ENCODE peak calls at places on chromosomes 3 and 15, in seven cellular contexts. G is neural crest cell, D is Calu3, Y is cardiac fibroblast, U is RWPE1, W is esophagus squamous epithelium, R is heart left ventricle. L is an unnamed sample.

GRCh38 chr15:41633609-41634008 is 26.6 kb upstream of the MGA start:
- DNase-seq in D (no peak), W (no peak), Y (no peak), G (no peak), U (no peak), R (no peak), L (no peak)

GRCh38 chr15:64019764-64020163 is 26.5 kb downstream of the DAPK2 start:
- DNase-seq in R (no peak), D (peak; percentile 65), U (no peak), G (no peak), W (no peak), Y (no peak), L (no peak)

GRCh38 chr15:67358812-67359211 is 104.2 kb downstream of the IQCH start:
- DNase-seq in D (no peak), W (no peak), Y (no peak), R (no peak), G (peak; percentile 3), U (no peak), L (no peak)

GRCh38 chr3:50275160-50275995 is 3.5 kb upstream of the LSMEM2 start:
- DNase-seq in R (no peak), G (peak; percentile 37), D (no peak), W (no peak), Y (no peak), U (no peak), L (no peak)

GRCh38 chr15:42933886-42934667 is 13.5 kb upstream of the TTBK2 start:
- DNase-seq in G (no peak), W (no peak), Y (no peak), D (no peak), R (no peak), U (no peak), L (no peak)

GRCh38 chr3:44513513-44513912 is 36.0 kb upstream of the ZNF445 start:
- DNase-seq in W (no peak), R (no peak), Y (no peak), G (no peak), U (no peak), D (no peak), L (no peak)

GRCh38 chr15:40256642-40257235 is 17.9 kb downstream of the PAK6 start:
- DNase-seq in D (no peak), W (no peak), R (no peak), U (no peak), G (no peak), Y (no peak), L (no peak)

GRCh38 chr3:129003578-129004112 is 2.5 kb downstream of the EFCC1 start:
- DNase-seq in R (peak; percentile 73), W (no peak), U (peak; percentile 53), Y (no peak), G (no peak), D (peak; percentile 93), L (peak; percentile 42)

GRCh38 chr3:180416111-180416541 is 185.8 kb upstream of the TTC14 start:
- DNase-seq in U (no peak), G (no peak), D (peak; percentile 68), R (no peak), Y (no peak), W (no peak), L (no peak)

GRCh38 chr3:124177070-124177469 is 185.1 kb upstream of the ROPN1 start:
- DNase-seq in R (no peak), U (no peak), Y (no peak), D (no peak), G (no peak), W (no peak), L (no peak)

GRCh38 chr15:35753486-35753885 is 207.5 kb upstream of the DPH6 start:
- DNase-seq in W (no peak), D (no peak), U (no peak), Y (peak; percentile 60), R (no peak), G (no peak), L (no peak)

GRCh38 chr3:55167586-55168317 is 239.9 kb upstream of the LRTM1 start:
- DNase-seq in D (no peak), Y (peak; percentile 74), U (no peak), G (no peak), R (no peak), W (no peak), L (no peak)

GRCh38 chr3:121730940-121731687 is 18.4 kb downstream of the GOLGB1 start:
- DNase-seq in G (no peak), R (no peak), Y (no peak), U (peak; percentile 16), D (no peak), W (no peak), L (no peak)

GRCh38 chr3:51591231-51591630 is 52.7 kb downstream of the RAD54L2 start:
- DNase-seq in Y (no peak), R (no peak), G (no peak), U (no peak), W (no peak), D (no peak), L (no peak)

GRCh38 chr3:64355473-64355872 is 130.2 kb upstream of the PRICKLE2 start:
- DNase-seq in W (no peak), D (no peak), R (no peak), Y (peak; percentile 59), U (peak; percentile 16), G (no peak), L (no peak)

GRCh38 chr3:109930592-109930991 is 593.2 kb upstream of the DPPA4 start:
- DNase-seq in W (no peak), G (no peak), R (no peak), D (no peak), U (no peak), Y (peak; percentile 26), L (no peak)

GRCh38 chr3:142576792-142577191 is 1.7 kb downstream of the ATR start:
- DNase-seq in R (no peak), D (no peak), U (no peak), G (no peak), Y (no peak), W (no peak), L (no peak)

GRCh38 chr3:127036209-127037020 is 53.5 kb downstream of the PLXNA1 start:
- DNase-seq in D (no peak), W (no peak), G (no peak), U (no peak), Y (no peak), R (peak; percentile 44), L (no peak)

GRCh38 chr15:56215769-56216168 is 27.9 kb downstream of the RFX7 start:
- DNase-seq in Y (peak; percentile 78), G (no peak), D (no peak), W (no peak), U (no peak), R (no peak), L (no peak)

GRCh38 chr3:171266034-171266805 is 194.0 kb downstream of the TNIK start:
- DNase-seq in U (no peak), D (no peak), G (no peak), Y (no peak), R (no peak), W (no peak), L (no peak)

GRCh38 chr3:108312656-108313055 is 16.3 kb downstream of the HHLA2 start:
- DNase-seq in D (no peak), Y (peak; percentile 33), G (no peak), U (no peak), W (no peak), R (no peak), L (no peak)

DNA sequence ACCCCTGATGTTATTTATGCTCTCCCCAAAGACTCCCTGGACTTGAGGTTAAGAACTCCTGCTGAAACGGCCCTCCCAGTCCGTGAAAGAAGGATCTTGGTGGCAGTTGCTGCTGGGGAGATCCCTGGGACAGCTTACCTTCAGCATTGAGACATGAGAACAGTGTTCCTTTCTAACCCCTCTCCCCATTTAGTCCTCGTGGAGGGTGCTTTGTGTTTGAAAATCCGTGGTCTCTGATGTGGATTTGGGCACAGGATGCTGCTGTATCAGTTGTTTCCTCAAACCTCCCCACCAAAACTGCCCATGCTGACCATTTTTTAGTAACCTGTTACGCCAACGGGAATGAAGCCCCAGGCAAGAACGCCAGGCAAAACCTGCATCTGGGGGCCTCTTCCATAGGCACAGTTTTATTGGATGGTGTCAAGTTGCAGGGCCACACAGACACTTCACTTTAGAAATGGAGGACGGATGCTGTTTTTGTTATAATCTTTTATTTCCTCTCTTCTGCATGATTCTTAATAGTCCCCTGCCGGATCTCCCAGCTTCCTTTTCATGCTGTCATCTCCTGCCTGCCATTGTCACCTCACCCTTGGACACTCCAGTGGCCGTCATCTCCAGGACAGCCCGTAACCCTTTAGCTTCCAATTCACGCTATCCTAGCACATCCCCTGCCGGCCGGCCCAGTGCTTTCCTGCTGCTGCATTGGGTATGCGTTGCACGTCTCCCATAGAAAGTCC is 31.7 kb upstream of the CEMIP start:
- DNase-seq in Y (no peak), G (peak; percentile 26), D (no peak), U (no peak), W (no peak), R (no peak), L (no peak)
- TF ChIP-seq CTCF in Y (no peak), G (no peak), D (no peak), U (no peak), W (no peak), R (no peak), L (no peak)

GRCh38 chr15:25170113-25170731 is 215.4 kb downstream of the SNRPN start:
- DNase-seq in Y (no peak), G (no peak), R (peak; percentile 39), U (no peak), D (no peak), W (no peak), L (peak; percentile 3)
- TF ChIP-seq CTCF in Y (no peak), G (no peak), R (no peak), U (no peak), D (no peak), W (no peak), L (no peak)

GRCh38 chr3:12292770-12293169 is 3.9 kb downstream of the PPARG start:
- DNase-seq in R (no peak), W (no peak), Y (no peak), D (no peak), U (no peak), G (no peak), L (no peak)

GRCh38 chr3:12300137-12300536 is 11.3 kb downstream of the PPARG start:
- DNase-seq in D (peak; percentile 18), U (no peak), G (no peak), Y (peak; percentile 38), W (no peak), R (no peak), L (no peak)

GRCh38 chr3:12299026-12299425 is 10.2 kb downstream of the PPARG start:
- DNase-seq in R (no peak), D (no peak), W (no peak), G (no peak), Y (no peak), U (no peak), L (no peak)

GRCh38 chr3:12294885-12295580 is 6.2 kb downstream of the PPARG start:
- DNase-seq in Y (peak; percentile 90), D (no peak), U (peak; percentile 65), W (no peak), G (no peak), R (no peak), L (no peak)

DNA sequence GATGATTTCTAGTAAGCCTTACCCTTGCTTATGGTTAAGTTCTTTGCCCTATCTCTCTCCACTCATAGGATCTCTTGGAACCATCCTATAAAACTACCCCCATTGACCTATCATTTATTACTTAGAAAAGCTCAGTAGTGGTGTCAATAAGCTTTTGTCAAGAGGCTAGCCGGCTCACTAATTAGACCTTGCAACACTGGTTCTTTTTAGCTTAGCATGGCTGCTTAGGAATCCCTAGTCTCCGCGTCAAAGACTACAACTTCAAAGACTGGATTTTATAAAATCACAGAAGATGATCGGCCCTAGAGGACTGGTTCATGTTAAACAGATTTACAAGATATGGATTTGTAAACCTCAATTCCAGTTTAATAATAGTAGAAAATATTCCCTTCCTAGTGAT is 7.6 kb downstream of the PPARG start:
- DNase-seq in R (no peak), U (no peak), D (no peak), W (no peak), Y (no peak), G (no peak), L (no peak)
- TF ChIP-seq CTCF in R (no peak), U (no peak), D (no peak), W (no peak), Y (no peak), G (no peak), L (no peak)

GRCh38 chr3:14549256-14549931 is 9.3 kb upstream of the GRIP2 start:
- DNase-seq in Y (peak; percentile 24), D (no peak), G (no peak), R (no peak), U (peak; percentile 9), W (no peak), L (no peak)
- TF ChIP-seq CTCF in Y (peak; percentile 23), D (peak; percentile 6), G (peak; percentile 48), R (no peak), U (peak; percentile 14), W (no peak), L (peak; percentile 38)